ENCODE peak calls at places on chromosome 21, in eight cellular contexts. G is heart right ventricle, M is PC-3, L is upper lobe of right lung, T is testis, R is psoas muscle, I is adipocyte, N is right cardiac atrium. U is an unnamed sample.

GRCh38 chr21:29152936-29153335 is 22.5 kb downstream of the MAP3K7CL start:
- DNase-seq in G (no peak), M (no peak), L (no peak), T (no peak), R (no peak), I (no peak), N (no peak), U (no peak)

GRCh38 chr21:37684577-37684976 is 231.7 kb downstream of the KCNJ6 start:
- DNase-seq in G (no peak), M (no peak), L (no peak), T (no peak), R (no peak), I (no peak), N (no peak), U (no peak)

GRCh38 chr21:45334591-45335081 is 46.9 kb upstream of the POFUT2 start:
- DNase-seq in G (no peak), M (no peak), L (peak; percentile 46), T (no peak), R (no peak), I (no peak), N (peak; percentile 53), U (peak; percentile 9)

GRCh38 chr21:36388835-36389234 is 3.6 kb downstream of the CHAF1B start:
- DNase-seq in G (no peak), M (no peak), L (no peak), T (no peak), R (no peak), I (peak; percentile 29), N (no peak), U (no peak)

GRCh38 chr21:32329776-32330175 is 31.1 kb downstream of the MRAP start:
- DNase-seq in G (no peak), M (peak; percentile 24), L (no peak), T (no peak), R (no peak), I (no peak), N (no peak), U (no peak)

GRCh38 chr21:14917762-14918161 is 147.0 kb downstream of the NRIP1 start:
- DNase-seq in G (no peak), M (no peak), L (no peak), T (no peak), R (no peak), I (peak; percentile 46), N (no peak), U (no peak)

GRCh38 chr21:36381841-36382589 is 3.2 kb upstream of the CHAF1B start:
- DNase-seq in G (no peak), M (peak; percentile 59), L (no peak), T (no peak), R (no peak), I (no peak), N (no peak), U (no peak)

GRCh38 chr21:36946949-36947371 is 19.5 kb downstream of the HLCS start:
- DNase-seq in G (no peak), M (no peak), L (no peak), T (no peak), R (no peak), I (no peak), N (no peak), U (no peak)

GRCh38 chr21:44527156-44527982 is 12.6 kb downstream of the KRTAP10-1 start:
- DNase-seq in G (no peak), M (no peak), L (peak; percentile 39), T (no peak), R (peak; percentile 4), I (no peak), N (peak; percentile 27), U (peak; percentile 1)

GRCh38 chr21:32578107-32578691 is 7.1 kb downstream of the TCP10L start:
- DNase-seq in G (no peak), M (peak; percentile 26), L (no peak), T (no peak), R (no peak), I (no peak), N (no peak), U (no peak)

GRCh38 chr21:44991538-44992483 is 52.0 kb downstream of the SLX9 start:
- DNase-seq in G (no peak), M (no peak), L (no peak), T (no peak), R (peak; percentile 22), I (no peak), N (peak; percentile 59), U (no peak)

GRCh38 chr21:45299864-45300785 is 12.4 kb upstream of the POFUT2 start:
- DNase-seq in G (no peak), M (no peak), L (peak; percentile 57), T (no peak), R (no peak), I (no peak), N (peak; percentile 52), U (peak; percentile 18)

GRCh38 chr21:37073417-37074194 is 552 bp downstream of the TTC3 start:
- DNase-seq in G (peak; percentile 53), M (peak; percentile 33), L (peak; percentile 85), T (peak; percentile 75), R (no peak), I (peak; percentile 74), N (peak; percentile 87), U (peak; percentile 53)

GRCh38 chr21:44305691-44306090 is 5.8 kb downstream of the PFKL start:
- DNase-seq in G (no peak), M (no peak), L (no peak), T (no peak), R (no peak), I (no peak), N (no peak), U (no peak)

GRCh38 chr21:16460936-16461335 is 731.2 kb downstream of the USP25 start:
- DNase-seq in G (no peak), M (no peak), L (no peak), T (no peak), R (no peak), I (no peak), N (no peak), U (no peak)

GRCh38 chr21:17782051-17782450 is 37.1 kb downstream of the C21orf91 start:
- DNase-seq in G (no peak), M (no peak), L (no peak), T (no peak), R (no peak), I (no peak), N (no peak), U (no peak)

GRCh38 chr21:41294548-41295231 is 21.9 kb upstream of the FAM3B start:
- DNase-seq in G (no peak), M (no peak), L (no peak), T (no peak), R (no peak), I (no peak), N (no peak), U (no peak)

GRCh38 chr21:41295721-41296254 is 20.8 kb upstream of the FAM3B start:
- DNase-seq in G (no peak), M (no peak), L (no peak), T (no peak), R (no peak), I (no peak), N (no peak), U (no peak)

GRCh38 chr21:41289431-41289830 is 27.2 kb upstream of the FAM3B start:
- DNase-seq in G (no peak), M (no peak), L (no peak), T (no peak), R (no peak), I (no peak), N (no peak), U (no peak)

DNA sequence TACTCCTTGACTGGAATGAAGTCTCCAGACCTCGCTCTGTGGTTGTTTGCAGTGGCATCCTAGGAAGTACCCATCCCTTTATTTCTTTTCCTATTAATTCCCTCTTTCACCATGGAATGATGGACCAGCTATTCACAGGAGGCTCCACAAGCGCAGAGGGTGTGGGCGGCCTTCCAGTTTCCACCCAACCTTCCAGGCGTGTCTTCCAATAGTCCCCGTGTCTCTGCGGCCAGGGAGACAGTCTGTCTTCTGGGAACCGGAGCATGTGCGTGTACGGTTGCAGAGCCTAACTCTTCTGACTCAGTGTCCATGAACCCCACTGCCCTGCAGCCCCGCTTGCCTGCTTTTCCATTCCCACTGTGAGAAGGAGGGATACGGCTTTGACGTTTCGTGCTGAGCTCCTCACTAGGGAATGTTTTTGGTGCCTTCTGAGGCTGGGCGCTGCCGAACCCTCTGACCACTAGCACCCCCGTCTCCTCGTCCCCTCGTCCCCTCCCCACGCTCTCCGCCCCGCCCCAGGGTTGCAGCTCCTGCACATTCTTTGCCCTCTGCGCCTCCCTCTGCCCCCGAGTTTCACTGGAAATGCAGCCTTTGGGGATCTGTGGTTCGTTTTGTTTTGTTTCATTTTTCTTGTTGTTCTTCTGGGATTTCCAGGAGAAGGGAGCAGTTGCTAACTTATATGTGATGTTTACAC is 26.3 kb upstream of the FAM3B start:
- DNase-seq in G (no peak), M (no peak), L (no peak), T (no peak), R (no peak), I (no peak), N (no peak), U (no peak)
- H3K27me3 ChIP-seq in G (peaks cover 52% of the 10 kb centered on the region), M (no peaks in the 10 kb centered on the region), L (peaks cover 35% of the 10 kb centered on the region), T (no peaks in the 10 kb centered on the region), R (no peaks in the 10 kb centered on the region), I (peaks cover 45% of the 10 kb centered on the region), N (peaks cover 2% of the 10 kb centered on the region), U (peaks cover 70% of the 10 kb centered on the region)

GRCh38 chr21:41364308-41364707 is 2.5 kb downstream of the MX2 start:
- DNase-seq in G (no peak), M (peak; percentile 29), L (peak; percentile 52), T (no peak), R (no peak), I (no peak), N (no peak), U (no peak)
- H3K4me1 ChIP-seq in G (peaks cover 72% of the 10 kb centered on the region), M (peaks cover 15% of the 10 kb centered on the region), L (peaks cover 19% of the 10 kb centered on the region), T (peaks cover 8% of the 10 kb centered on the region), R (no peaks in the 10 kb centered on the region), I (peaks cover 56% of the 10 kb centered on the region), N (no peaks in the 10 kb centered on the region), U (peaks cover 47% of the 10 kb centered on the region)

GRCh38 chr21:30935121-30935888 is 53.9 kb upstream of the KRTAP11-1 start:
- DNase-seq in G (no peak), M (no peak), L (no peak), T (no peak), R (no peak), I (no peak), N (peak; percentile 31), U (no peak)

GRCh38 chr21:30935889-30936168 is 54.4 kb upstream of the KRTAP11-1 start:
- DNase-seq in G (no peak), M (no peak), L (no peak), T (no peak), R (no peak), I (no peak), N (peak; percentile 35), U (no peak)

GRCh38 chr21:30942192-30942591 is 60.8 kb upstream of the KRTAP11-1 start:
- DNase-seq in G (no peak), M (no peak), L (no peak), T (no peak), R (no peak), I (no peak), N (no peak), U (no peak)

GRCh38 chr21:30936207-30936606 is 54.8 kb upstream of the KRTAP11-1 start:
- DNase-seq in G (no peak), M (no peak), L (no peak), T (no peak), R (no peak), I (no peak), N (no peak), U (no peak)
- H3K27me3 ChIP-seq in G (no peaks in the 10 kb centered on the region), M (peaks cover 11% of the 10 kb centered on the region), L (no peaks in the 10 kb centered on the region), T (no peaks in the 10 kb centered on the region), R (no peaks in the 10 kb centered on the region), I (no peaks in the 10 kb centered on the region), N (no peaks in the 10 kb centered on the region), U (no peaks in the 10 kb centered on the region)

DNA sequence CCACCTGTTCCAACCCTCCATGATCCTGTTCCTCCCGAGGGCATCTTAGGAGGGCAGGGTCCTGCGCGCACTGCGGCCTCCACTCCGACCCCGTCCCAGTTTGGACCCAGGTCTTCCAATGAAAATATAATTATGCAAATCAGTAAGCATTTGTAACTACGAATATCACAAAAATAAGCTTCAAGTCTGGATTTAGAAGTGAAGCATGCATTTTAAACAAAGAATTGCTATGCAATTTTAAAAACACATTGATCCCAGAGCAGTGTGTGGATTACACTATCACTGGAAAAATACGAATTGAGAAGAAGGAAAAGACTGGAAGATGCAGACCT is 673 bp downstream of the PRMT2 start:
- DNase-seq in G (no peak), M (peak; percentile 2), L (no peak), T (no peak), R (no peak), I (no peak), N (no peak), U (no peak)
- H3K4me1 ChIP-seq in G (peaks cover 52% of the 10 kb centered on the region), M (peaks cover 50% of the 10 kb centered on the region), L (peaks cover 41% of the 10 kb centered on the region), T (peaks cover 14% of the 10 kb centered on the region), R (peaks cover 22% of the 10 kb centered on the region), I (peaks cover 44% of the 10 kb centered on the region), N (peaks cover 3% of the 10 kb centered on the region), U (peaks cover 56% of the 10 kb centered on the region)